ENCODE peak calls at places on chromosome X, in seven cellular contexts. C is ovary; F is suprapubic skin; Y is activated CD4-positive, alpha-beta T cell treated with anti-CD3 and anti-CD28 coated beads, Interleukin-2, amount 50 U/mL, for 1 hour; K is NCI-H1105; O is caudate nucleus; E is NCI-H460. A is an unnamed sample.

GRCh38 chrX:71870337-71871098 is 40.1 kb upstream of the NHSL2 start:
- DNase-seq in C (no peak), F (no peak), Y (no peak), K (no peak), O (no peak), E (peak; percentile 18), A (no peak)

GRCh38 chrX:108000751-108001150 is 18.6 kb upstream of the TEX13B start:
- DNase-seq in C (no peak), F (no peak), Y (no peak), K (peak; percentile 62), O (no peak), E (no peak), A (no peak)

GRCh38 chrX:65874765-65875164 is 165.1 kb downstream of the VSIG4 start:
- DNase-seq in C (no peak), F (no peak), Y (no peak), K (no peak), O (no peak), E (no peak), A (no peak)

GRCh38 chrX:67544281-67544680 is 460 bp downstream of the AR start:
- DNase-seq in C (peak; percentile 45), F (no peak), Y (no peak), K (no peak), O (no peak), E (no peak), A (no peak)

GRCh38 chrX:44245730-44246129 is 97.7 kb downstream of the EFHC2 start:
- DNase-seq in C (no peak), F (no peak), Y (peak; percentile 8), K (no peak), O (no peak), E (no peak), A (no peak)

GRCh38 chrX:2689773-2690666 is 1.1 kb upstream of the CD99 start:
- DNase-seq in C (peak; percentile 53), F (no peak), Y (no peak), K (no peak), O (no peak), E (no peak), A (no peak)

GRCh38 chrX:39556056-39556455 is 541.7 kb downstream of the BCOR start:
- DNase-seq in C (no peak), F (no peak), Y (no peak), K (no peak), O (no peak), E (no peak), A (no peak)

GRCh38 chrX:130994671-130995070 is 63.5 kb upstream of the ARHGAP36 start:
- DNase-seq in C (no peak), F (no peak), Y (peak; percentile 1), K (peak; percentile 23), O (no peak), E (peak; percentile 16), A (no peak)

GRCh38 chrX:136475236-136475635 is 12.5 kb upstream of the BRS3 start:
- DNase-seq in C (no peak), F (no peak), Y (no peak), K (no peak), O (no peak), E (no peak), A (no peak)

GRCh38 chrX:13008851-13009250 is 33.9 kb downstream of the TMSB4X start:
- DNase-seq in C (no peak), F (no peak), Y (no peak), K (no peak), O (no peak), E (no peak), A (no peak)

GRCh38 chrX:29890646-29891200 is 324.6 kb upstream of the MAGEB2 start:
- DNase-seq in C (no peak), F (no peak), Y (no peak), K (no peak), O (no peak), E (no peak), A (no peak)

GRCh38 chrX:53089224-53089842 is 4.6 kb upstream of the KANTR start:
- DNase-seq in C (peak; percentile 63), F (peak; percentile 67), Y (no peak), K (peak; percentile 53), O (no peak), E (peak; percentile 49), A (peak; percentile 20)

GRCh38 chrX:47176101-47176740 is 17.4 kb upstream of the UBA1 start:
- DNase-seq in C (peak; percentile 17), F (peak; percentile 38), Y (no peak), K (no peak), O (no peak), E (no peak), A (no peak)

GRCh38 chrX:103741879-103742278 is 31.2 kb downstream of the TMEM31 start:
- DNase-seq in C (no peak), F (no peak), Y (no peak), K (no peak), O (no peak), E (no peak), A (no peak)

GRCh38 chrX:134932528-134933217 is 58.1 kb upstream of the SMIM10 start:
- DNase-seq in C (no peak), F (no peak), Y (no peak), K (no peak), O (no peak), E (no peak), A (no peak)

GRCh38 chrX:69317721-69318120 is 152.5 kb upstream of the PJA1 start:
- DNase-seq in C (no peak), F (no peak), Y (no peak), K (no peak), O (no peak), E (no peak), A (no peak)

GRCh38 chrX:46904626-46905025 is 7.6 kb upstream of the JADE3 start:
- DNase-seq in C (no peak), F (no peak), Y (no peak), K (no peak), O (no peak), E (no peak), A (no peak)

GRCh38 chrX:2969021-2969420 is 37.3 kb upstream of the ARSH start:
- DNase-seq in C (no peak), F (peak; percentile 6), Y (no peak), K (no peak), O (no peak), E (no peak), A (no peak)

GRCh38 chrX:47078129-47079043 is at the start of gene RGN:
- DNase-seq in C (peak; percentile 58), F (no peak), Y (no peak), K (no peak), O (no peak), E (no peak), A (peak; percentile 21)

GRCh38 chrX:34491126-34491525 is 166.0 kb downstream of the TMEM47 start:
- DNase-seq in C (no peak), F (no peak), Y (no peak), K (no peak), O (no peak), E (no peak), A (no peak)

GRCh38 chrX:48703642-48704481 is 7.3 kb downstream of the SUV39H1 start:
- DNase-seq in C (no peak), F (no peak), Y (no peak), K (no peak), O (no peak), E (no peak), A (peak; percentile 6)

GRCh38 chrX:120244395-120244734 is 6.2 kb upstream of the ZBTB33 start:
- DNase-seq in C (no peak), F (no peak), Y (no peak), K (no peak), O (no peak), E (no peak), A (no peak)

GRCh38 chrX:96906741-96907140 is 23.0 kb downstream of the RPA4 start:
- DNase-seq in C (no peak), F (no peak), Y (no peak), K (no peak), O (no peak), E (peak; percentile 0), A (no peak)

GRCh38 chrX:134692990-134693389 is 34.7 kb upstream of the PLAC1 start:
- DNase-seq in C (no peak), F (no peak), Y (no peak), K (no peak), O (no peak), E (no peak), A (no peak)